ENCODE peak calls at places on chromosomes 11 and 22, in eight cellular contexts. L is spleen, Y is HCT116, W is transverse colon, K is endothelial cell of umbilical vein, V is breast epithelium, M is GM23338, F is HepG2. N is an unnamed sample.

GRCh38 chr22:49502126-49502826 is 325.4 kb downstream of the BRD1 start:
- DNase-seq in V (no peak), K (no peak), Y (peak; percentile 68), F (peak; percentile 19), W (no peak), L (no peak), M (no peak), N (no peak)

GRCh38 chr22:33405194-33405593 is 347.0 kb upstream of the SYN3 start:
- DNase-seq in F (no peak), K (no peak), W (no peak), L (no peak), M (no peak), V (no peak), Y (no peak), N (no peak)

GRCh38 chr11:2672553-2673249 is 27.1 kb downstream of the KCNQ1OT1 start:
- DNase-seq in K (no peak), L (peak; percentile 40), F (no peak), Y (no peak), V (peak; percentile 12), W (no peak), M (no peak), N (no peak)

GRCh38 chr11:46916669-46917108 is 1.7 kb downstream of the LRP4 start:
- DNase-seq in W (peak; percentile 62), L (no peak), F (peak; percentile 55), K (peak; percentile 57), V (no peak), M (peak; percentile 89), Y (no peak), N (peak; percentile 80)

GRCh38 chr11:116590844-116591575 is 181.8 kb downstream of the BUD13 start:
- DNase-seq in F (no peak), W (no peak), L (peak; percentile 32), V (no peak), M (no peak), K (no peak), Y (no peak), N (no peak)

GRCh38 chr22:23110190-23110921 is 31.4 kb downstream of the RSPH14 start:
- DNase-seq in F (no peak), V (no peak), Y (no peak), K (peak; percentile 39), W (no peak), L (no peak), M (no peak), N (no peak)

GRCh38 chr11:104759464-104759863 is 138.8 kb downstream of the CASP12 start:
- DNase-seq in V (no peak), M (no peak), K (no peak), W (no peak), Y (no peak), F (no peak), L (no peak), N (no peak)

GRCh38 chr22:25970348-25970995 is 198.8 kb upstream of the SEZ6L start:
- DNase-seq in M (peak; percentile 73), W (no peak), F (no peak), Y (no peak), K (no peak), V (no peak), L (no peak), N (no peak)

GRCh38 chr11:116701876-116702275 is 70.9 kb downstream of the BUD13 start:
- DNase-seq in L (no peak), K (no peak), V (no peak), M (no peak), W (no peak), F (no peak), Y (no peak), N (no peak)

GRCh38 chr11:61888043-61888442 is 3.3 kb downstream of the FADS3 start:
- DNase-seq in V (peak; percentile 67), M (no peak), W (peak; percentile 39), L (no peak), F (no peak), K (peak; percentile 95), Y (no peak), N (no peak)

GRCh38 chr11:71062199-71062598 is 190.2 kb downstream of the SHANK2 start:
- DNase-seq in V (no peak), Y (no peak), L (no peak), K (no peak), F (no peak), M (peak; percentile 50), W (no peak), N (no peak)

GRCh38 chr11:57713849-57714248 is 1.5 kb downstream of the TMX2 start:
- DNase-seq in L (no peak), K (no peak), V (no peak), Y (no peak), W (no peak), F (no peak), M (no peak), N (no peak)

GRCh38 chr22:41831828-41832552 is 915 bp upstream of the SREBF2 start:
- DNase-seq in K (no peak), F (no peak), M (no peak), W (no peak), V (no peak), L (no peak), Y (no peak), N (no peak)

DNA sequence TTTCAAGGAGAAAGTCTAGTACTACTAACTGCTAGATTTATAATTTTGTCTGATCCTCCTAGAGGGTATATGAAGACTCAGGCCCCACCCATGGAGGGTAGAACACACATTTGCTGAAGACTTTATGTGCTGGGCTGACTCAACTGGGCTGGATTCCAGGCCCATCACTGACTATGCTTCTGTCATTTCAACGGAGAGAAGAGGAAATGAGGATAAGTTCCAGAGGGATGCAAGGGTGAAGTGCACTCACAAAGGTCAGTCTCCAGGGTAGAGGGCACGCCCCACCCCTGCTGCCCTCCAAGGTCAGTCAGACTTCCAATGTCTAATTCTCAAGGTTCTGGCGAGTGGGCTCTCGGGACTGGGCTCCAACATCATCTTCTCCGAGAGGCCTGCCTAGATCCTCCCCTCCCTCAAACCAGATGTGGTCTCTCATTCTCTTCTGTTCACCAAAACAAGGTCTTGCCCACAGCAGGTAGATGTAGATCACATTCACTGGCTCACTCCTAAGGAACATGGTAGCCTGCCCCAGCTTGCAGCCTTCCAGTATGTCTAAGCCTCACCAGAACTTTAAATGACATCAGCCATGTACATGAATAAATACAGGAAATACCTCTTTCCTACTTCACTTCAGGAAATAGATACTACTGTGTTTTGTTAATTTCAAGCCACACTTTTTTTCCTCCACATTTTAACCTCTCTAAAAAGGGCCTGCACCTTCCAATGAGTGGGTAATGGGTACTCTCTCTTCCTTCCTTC is 7.3 kb upstream of the C11orf86 start:
- DNase-seq in V (no peak), K (peak; percentile 69), M (no peak), W (no peak), Y (no peak), F (no peak), L (no peak), N (no peak)
- H3K4me1 ChIP-seq in V (no peaks in the 10 kb centered on the region), K (peaks cover 26% of the 10 kb centered on the region), M (no peaks in the 10 kb centered on the region), W (peaks cover 5% of the 10 kb centered on the region), Y (peaks cover 10% of the 10 kb centered on the region), F (peaks cover 82% of the 10 kb centered on the region), L (no peaks in the 10 kb centered on the region), N (no peaks in the 10 kb centered on the region)

GRCh38 chr11:35617316-35617686 is 959 bp upstream of the FJX1 start:
- DNase-seq in L (no peak), V (no peak), Y (no peak), W (no peak), M (no peak), F (no peak), K (no peak), N (no peak)

GRCh38 chr11:35619030-35619753 is 932 bp downstream of the FJX1 start:
- DNase-seq in M (peak; percentile 66), F (no peak), W (peak; percentile 8), V (no peak), Y (no peak), L (peak; percentile 74), K (peak; percentile 69), N (no peak)

GRCh38 chr11:35617687-35618496 is at the start of gene FJX1:
- DNase-seq in K (peak; percentile 83), Y (no peak), W (peak; percentile 17), L (peak; percentile 78), F (peak; percentile 17), M (peak; percentile 90), V (no peak), N (peak; percentile 23)

GRCh38 chr11:35619754-35620640 is 1.7 kb downstream of the FJX1 start:
- DNase-seq in M (peak; percentile 89), K (peak; percentile 43), Y (no peak), F (peak; percentile 38), W (peak; percentile 8), V (no peak), L (no peak), N (no peak)

DNA sequence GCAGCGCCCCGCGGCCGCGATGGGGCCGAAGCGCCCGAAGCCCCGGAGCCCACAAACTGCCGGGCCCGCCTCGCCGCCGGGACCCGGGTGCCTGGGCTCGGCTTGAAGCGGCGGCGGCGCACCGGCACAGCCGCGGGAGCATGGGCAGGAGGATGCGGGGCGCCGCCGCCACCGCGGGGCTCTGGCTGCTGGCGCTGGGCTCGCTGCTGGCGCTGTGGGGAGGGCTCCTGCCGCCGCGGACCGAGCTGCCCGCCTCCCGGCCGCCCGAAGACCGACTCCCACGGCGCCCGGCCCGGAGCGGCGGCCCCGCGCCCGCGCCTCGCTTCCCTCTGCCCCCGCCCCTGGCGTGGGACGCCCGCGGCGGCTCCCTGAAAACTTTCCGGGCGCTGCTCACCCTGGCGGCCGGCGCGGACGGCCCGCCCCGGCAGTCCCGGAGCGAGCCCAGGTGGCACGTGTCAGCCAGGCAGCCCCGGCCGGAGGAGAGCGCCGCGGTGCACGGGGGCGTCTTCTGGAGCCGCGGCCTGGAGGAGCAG is 303 bp downstream of the FJX1 start:
- DNase-seq in L (peak; percentile 77), V (no peak), W (peak; percentile 8), M (peak; percentile 61), F (no peak), K (no peak), Y (no peak), N (no peak)
- TF ChIP-seq POLR2AphosphoS5 in L (no peak), V (no peak), W (no peak), M (no peak), F (no peak), K (no peak), Y (no peak), N (no peak)

DNA sequence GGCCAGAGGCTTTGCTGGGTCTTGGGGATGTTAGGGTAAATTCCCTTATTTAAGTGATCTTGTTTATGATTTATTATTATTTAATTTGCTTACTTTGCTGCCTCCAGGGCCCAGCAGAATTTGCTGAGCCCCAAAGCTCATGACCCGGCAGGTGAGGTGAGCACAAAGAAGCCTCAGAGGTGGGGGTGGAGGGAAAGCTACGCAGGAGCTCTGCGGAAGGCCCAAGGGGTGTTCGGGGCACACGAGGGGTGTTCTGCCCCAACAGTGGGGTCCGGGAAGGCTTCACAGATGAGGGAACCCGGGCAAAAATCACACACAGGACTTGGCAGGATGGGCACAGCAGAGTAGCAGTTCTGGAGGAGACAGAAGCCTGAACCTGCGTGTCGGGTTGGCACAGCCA is 6.7 kb upstream of the LINC01488 start:
- DNase-seq in V (no peak), F (no peak), L (peak; percentile 51), M (no peak), K (no peak), W (no peak), Y (no peak), N (no peak)
- TF ChIP-seq CTCF in V (no peak), F (no peak), L (no peak), M (no peak), K (no peak), W (no peak), Y (no peak), N (no peak)

DNA sequence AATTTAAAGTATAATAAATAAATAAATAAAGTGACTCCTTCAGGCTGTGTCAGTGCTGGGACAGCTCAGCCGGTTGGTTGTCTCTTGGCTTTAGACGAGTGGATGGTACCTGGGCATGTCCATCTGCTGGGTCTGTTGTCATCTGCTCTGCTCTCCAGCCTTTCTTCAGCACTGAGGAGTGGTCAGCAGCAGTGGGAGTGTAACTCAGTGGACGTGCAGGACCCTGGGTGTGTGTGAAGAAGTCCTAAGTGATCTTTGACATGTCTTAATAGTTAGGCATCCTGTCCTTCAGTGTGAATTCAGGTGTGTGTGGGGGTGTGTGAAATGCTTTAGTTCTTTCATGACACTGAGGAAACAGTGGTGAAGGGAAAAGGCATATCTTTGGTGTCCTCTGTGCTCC is 24.3 kb downstream of the AMOTL1 start:
- DNase-seq in M (no peak), K (peak; percentile 21), L (no peak), F (no peak), Y (no peak), V (no peak), W (no peak), N (no peak)
- H3K4me1 ChIP-seq in M (no peaks in the 10 kb centered on the region), K (peaks cover 52% of the 10 kb centered on the region), L (no peaks in the 10 kb centered on the region), F (no peaks in the 10 kb centered on the region), Y (peaks cover 77% of the 10 kb centered on the region), V (peaks cover 3% of the 10 kb centered on the region), W (peaks cover 32% of the 10 kb centered on the region), N (peaks cover 7% of the 10 kb centered on the region)